ENCODE peak calls at places on chromosome 17, in eight cellular contexts. One of them, this sample, is unnamed.

GRCh38 chr17:8371786-8372185 is 4.7 kb downstream of the KRABD2 start:
- DNase-seq in amniotic stem cell: no peak
- DNase-seq in posterior vena cava: no peak
- DNase-seq in NAMALWA: no peak
- DNase-seq in activated T-helper 9 cell treated with anti-CD3 and anti-CD28 coated beads, Interleukin-2, amount 50 U/mL, for 16 hours: no peak
- DNase-seq in epithelial cell of proximal tubule: no peak
- DNase-seq in hypothalamus: no peak
- DNase-seq in CD4-positive, alpha-beta T cell: no peak
- DNase-seq in this sample: no peak

GRCh38 chr17:48814504-48814903 is 2.5 kb downstream of the TTLL6 start:
- DNase-seq in activated T-helper 9 cell treated with anti-CD3 and anti-CD28 coated beads, Interleukin-2, amount 50 U/mL, for 16 hours: peak; percentile 42
- DNase-seq in amniotic stem cell: no peak
- DNase-seq in CD4-positive, alpha-beta T cell: peak; percentile 57
- DNase-seq in NAMALWA: peak; percentile 76
- DNase-seq in posterior vena cava: no peak
- DNase-seq in hypothalamus: no peak
- DNase-seq in epithelial cell of proximal tubule: no peak
- DNase-seq in this sample: no peak

GRCh38 chr17:50949128-50950001 is 83.2 kb upstream of the TOB1 start:
- DNase-seq in posterior vena cava: peak; percentile 76
- DNase-seq in CD4-positive, alpha-beta T cell: no peak
- DNase-seq in amniotic stem cell: no peak
- DNase-seq in epithelial cell of proximal tubule: no peak
- DNase-seq in NAMALWA: no peak
- DNase-seq in hypothalamus: no peak
- DNase-seq in activated T-helper 9 cell treated with anti-CD3 and anti-CD28 coated beads, Interleukin-2, amount 50 U/mL, for 16 hours: no peak
- DNase-seq in this sample: no peak

GRCh38 chr17:2089021-2089422 is 34.1 kb downstream of the HIC1 start:
- DNase-seq in hypothalamus: no peak
- DNase-seq in epithelial cell of proximal tubule: no peak
- DNase-seq in CD4-positive, alpha-beta T cell: no peak
- DNase-seq in amniotic stem cell: peak; percentile 32
- DNase-seq in NAMALWA: no peak
- DNase-seq in posterior vena cava: no peak
- DNase-seq in activated T-helper 9 cell treated with anti-CD3 and anti-CD28 coated beads, Interleukin-2, amount 50 U/mL, for 16 hours: no peak
- DNase-seq in this sample: no peak

GRCh38 chr17:5135726-5136579 is 20.1 kb downstream of the USP6 start:
- DNase-seq in epithelial cell of proximal tubule: no peak
- DNase-seq in hypothalamus: no peak
- DNase-seq in posterior vena cava: peak; percentile 70
- DNase-seq in amniotic stem cell: no peak
- DNase-seq in activated T-helper 9 cell treated with anti-CD3 and anti-CD28 coated beads, Interleukin-2, amount 50 U/mL, for 16 hours: no peak
- DNase-seq in NAMALWA: no peak
- DNase-seq in CD4-positive, alpha-beta T cell: no peak
- DNase-seq in this sample: no peak

GRCh38 chr17:77644181-77644972 is 314.1 kb upstream of the TNRC6C start:
- DNase-seq in activated T-helper 9 cell treated with anti-CD3 and anti-CD28 coated beads, Interleukin-2, amount 50 U/mL, for 16 hours: no peak
- DNase-seq in epithelial cell of proximal tubule: no peak
- DNase-seq in NAMALWA: no peak
- DNase-seq in CD4-positive, alpha-beta T cell: no peak
- DNase-seq in amniotic stem cell: no peak
- DNase-seq in hypothalamus: no peak
- DNase-seq in posterior vena cava: peak; percentile 44
- DNase-seq in this sample: no peak

GRCh38 chr17:17811381-17812210 is 25.2 kb downstream of the SREBF1 start:
- DNase-seq in amniotic stem cell: no peak
- DNase-seq in NAMALWA: no peak
- DNase-seq in posterior vena cava: no peak
- DNase-seq in epithelial cell of proximal tubule: no peak
- DNase-seq in activated T-helper 9 cell treated with anti-CD3 and anti-CD28 coated beads, Interleukin-2, amount 50 U/mL, for 16 hours: no peak
- DNase-seq in CD4-positive, alpha-beta T cell: no peak
- DNase-seq in hypothalamus: no peak
- DNase-seq in this sample: no peak

GRCh38 chr17:54891176-54891821 is 9.4 kb upstream of the TOM1L1 start:
- DNase-seq in posterior vena cava: no peak
- DNase-seq in epithelial cell of proximal tubule: no peak
- DNase-seq in activated T-helper 9 cell treated with anti-CD3 and anti-CD28 coated beads, Interleukin-2, amount 50 U/mL, for 16 hours: no peak
- DNase-seq in hypothalamus: no peak
- DNase-seq in amniotic stem cell: peak; percentile 56
- DNase-seq in NAMALWA: peak; percentile 57
- DNase-seq in CD4-positive, alpha-beta T cell: no peak
- DNase-seq in this sample: no peak

GRCh38 chr17:22694362-22695227 is 1002.3 kb downstream of the KCNJ18 start:
- DNase-seq in activated T-helper 9 cell treated with anti-CD3 and anti-CD28 coated beads, Interleukin-2, amount 50 U/mL, for 16 hours: no peak
- DNase-seq in hypothalamus: no peak
- DNase-seq in posterior vena cava: no peak
- DNase-seq in CD4-positive, alpha-beta T cell: no peak
- DNase-seq in amniotic stem cell: no peak
- DNase-seq in NAMALWA: peak; percentile 10
- DNase-seq in epithelial cell of proximal tubule: no peak
- DNase-seq in this sample: no peak

GRCh38 chr17:79949646-79950292 is 85.9 kb downstream of the TBC1D16 start:
- DNase-seq in amniotic stem cell: no peak
- DNase-seq in CD4-positive, alpha-beta T cell: no peak
- DNase-seq in activated T-helper 9 cell treated with anti-CD3 and anti-CD28 coated beads, Interleukin-2, amount 50 U/mL, for 16 hours: no peak
- DNase-seq in posterior vena cava: peak; percentile 73
- DNase-seq in hypothalamus: no peak
- DNase-seq in epithelial cell of proximal tubule: no peak
- DNase-seq in NAMALWA: no peak
- DNase-seq in this sample: no peak

GRCh38 chr17:13865650-13866049 is 203.7 kb upstream of the COX10 start:
- DNase-seq in amniotic stem cell: no peak
- DNase-seq in CD4-positive, alpha-beta T cell: no peak
- DNase-seq in hypothalamus: no peak
- DNase-seq in activated T-helper 9 cell treated with anti-CD3 and anti-CD28 coated beads, Interleukin-2, amount 50 U/mL, for 16 hours: no peak
- DNase-seq in posterior vena cava: no peak
- DNase-seq in NAMALWA: peak; percentile 19
- DNase-seq in epithelial cell of proximal tubule: no peak
- DNase-seq in this sample: no peak

GRCh38 chr17:35283767-35284166 is 40.9 kb downstream of the SLFN5 start:
- DNase-seq in activated T-helper 9 cell treated with anti-CD3 and anti-CD28 coated beads, Interleukin-2, amount 50 U/mL, for 16 hours: no peak
- DNase-seq in amniotic stem cell: no peak
- DNase-seq in CD4-positive, alpha-beta T cell: no peak
- DNase-seq in epithelial cell of proximal tubule: no peak
- DNase-seq in hypothalamus: no peak
- DNase-seq in NAMALWA: no peak
- DNase-seq in posterior vena cava: no peak
- DNase-seq in this sample: no peak

GRCh38 chr17:67779098-67779672 is 46.1 kb upstream of the BPTF start:
- DNase-seq in CD4-positive, alpha-beta T cell: peak; percentile 11
- DNase-seq in hypothalamus: no peak
- DNase-seq in NAMALWA: peak; percentile 49
- DNase-seq in posterior vena cava: no peak
- DNase-seq in epithelial cell of proximal tubule: no peak
- DNase-seq in amniotic stem cell: no peak
- DNase-seq in activated T-helper 9 cell treated with anti-CD3 and anti-CD28 coated beads, Interleukin-2, amount 50 U/mL, for 16 hours: no peak
- DNase-seq in this sample: no peak

GRCh38 chr17:77420804-77421634 is 280.2 kb downstream of the SEC14L1 start:
- DNase-seq in CD4-positive, alpha-beta T cell: peak; percentile 58
- DNase-seq in epithelial cell of proximal tubule: no peak
- DNase-seq in hypothalamus: no peak
- DNase-seq in activated T-helper 9 cell treated with anti-CD3 and anti-CD28 coated beads, Interleukin-2, amount 50 U/mL, for 16 hours: no peak
- DNase-seq in posterior vena cava: peak; percentile 83
- DNase-seq in NAMALWA: no peak
- DNase-seq in amniotic stem cell: no peak
- DNase-seq in this sample: no peak

GRCh38 chr17:9331512-9332163 is 244.0 kb downstream of the STX8 start:
- DNase-seq in amniotic stem cell: no peak
- DNase-seq in NAMALWA: no peak
- DNase-seq in hypothalamus: no peak
- DNase-seq in epithelial cell of proximal tubule: no peak
- DNase-seq in CD4-positive, alpha-beta T cell: no peak
- DNase-seq in activated T-helper 9 cell treated with anti-CD3 and anti-CD28 coated beads, Interleukin-2, amount 50 U/mL, for 16 hours: no peak
- DNase-seq in posterior vena cava: no peak
- DNase-seq in this sample: no peak

GRCh38 chr17:19329136-19329535 is 33.4 kb downstream of the B9D1 start:
- DNase-seq in NAMALWA: no peak
- DNase-seq in amniotic stem cell: no peak
- DNase-seq in epithelial cell of proximal tubule: no peak
- DNase-seq in activated T-helper 9 cell treated with anti-CD3 and anti-CD28 coated beads, Interleukin-2, amount 50 U/mL, for 16 hours: no peak
- DNase-seq in posterior vena cava: peak; percentile 30
- DNase-seq in hypothalamus: no peak
- DNase-seq in CD4-positive, alpha-beta T cell: no peak
- DNase-seq in this sample: no peak

GRCh38 chr17:32755045-32755805 is 121.7 kb downstream of the MYO1D start:
- DNase-seq in epithelial cell of proximal tubule: peak; percentile 36
- DNase-seq in amniotic stem cell: no peak
- DNase-seq in activated T-helper 9 cell treated with anti-CD3 and anti-CD28 coated beads, Interleukin-2, amount 50 U/mL, for 16 hours: no peak
- DNase-seq in NAMALWA: peak; percentile 75
- DNase-seq in posterior vena cava: no peak
- DNase-seq in CD4-positive, alpha-beta T cell: no peak
- DNase-seq in hypothalamus: no peak
- DNase-seq in this sample: no peak

GRCh38 chr17:61459968-61460718 is 7.9 kb downstream of the TBX4 start:
- DNase-seq in CD4-positive, alpha-beta T cell: no peak
- DNase-seq in hypothalamus: no peak
- DNase-seq in epithelial cell of proximal tubule: no peak
- DNase-seq in amniotic stem cell: no peak
- DNase-seq in NAMALWA: no peak
- DNase-seq in posterior vena cava: no peak
- DNase-seq in activated T-helper 9 cell treated with anti-CD3 and anti-CD28 coated beads, Interleukin-2, amount 50 U/mL, for 16 hours: no peak
- DNase-seq in this sample: no peak

GRCh38 chr17:74177018-74177450 is 26.4 kb upstream of the RPL38 start:
- DNase-seq in posterior vena cava: no peak
- DNase-seq in amniotic stem cell: no peak
- DNase-seq in CD4-positive, alpha-beta T cell: no peak
- DNase-seq in NAMALWA: no peak
- DNase-seq in activated T-helper 9 cell treated with anti-CD3 and anti-CD28 coated beads, Interleukin-2, amount 50 U/mL, for 16 hours: no peak
- DNase-seq in epithelial cell of proximal tubule: no peak
- DNase-seq in hypothalamus: no peak
- DNase-seq in this sample: no peak

GRCh38 chr17:8799001-8799850 is at the start of gene MFSD6L:
- DNase-seq in epithelial cell of proximal tubule: no peak
- DNase-seq in activated T-helper 9 cell treated with anti-CD3 and anti-CD28 coated beads, Interleukin-2, amount 50 U/mL, for 16 hours: no peak
- DNase-seq in CD4-positive, alpha-beta T cell: no peak
- DNase-seq in hypothalamus: no peak
- DNase-seq in NAMALWA: no peak
- DNase-seq in posterior vena cava: no peak
- DNase-seq in amniotic stem cell: no peak
- DNase-seq in this sample: no peak

GRCh38 chr17:40355123-40355803 is 9.3 kb downstream of the GJD3 start:
- DNase-seq in hypothalamus: no peak
- DNase-seq in epithelial cell of proximal tubule: no peak
- DNase-seq in amniotic stem cell: no peak
- DNase-seq in posterior vena cava: peak; percentile 93
- DNase-seq in activated T-helper 9 cell treated with anti-CD3 and anti-CD28 coated beads, Interleukin-2, amount 50 U/mL, for 16 hours: peak; percentile 73
- DNase-seq in NAMALWA: peak; percentile 80
- DNase-seq in CD4-positive, alpha-beta T cell: peak; percentile 76
- DNase-seq in this sample: no peak

GRCh38 chr17:31627960-31628359 is 231.1 kb downstream of the COPRS start:
- DNase-seq in NAMALWA: no peak
- DNase-seq in amniotic stem cell: peak; percentile 77
- DNase-seq in hypothalamus: no peak
- DNase-seq in activated T-helper 9 cell treated with anti-CD3 and anti-CD28 coated beads, Interleukin-2, amount 50 U/mL, for 16 hours: no peak
- DNase-seq in CD4-positive, alpha-beta T cell: no peak
- DNase-seq in posterior vena cava: no peak
- DNase-seq in epithelial cell of proximal tubule: no peak
- DNase-seq in this sample: no peak

GRCh38 chr17:4162775-4163498 is 19.9 kb downstream of the CYB5D2 start:
- DNase-seq in hypothalamus: no peak
- DNase-seq in activated T-helper 9 cell treated with anti-CD3 and anti-CD28 coated beads, Interleukin-2, amount 50 U/mL, for 16 hours: no peak
- DNase-seq in epithelial cell of proximal tubule: no peak
- DNase-seq in posterior vena cava: no peak
- DNase-seq in NAMALWA: peak; percentile 7
- DNase-seq in amniotic stem cell: no peak
- DNase-seq in CD4-positive, alpha-beta T cell: no peak
- DNase-seq in this sample: no peak

GRCh38 chr17:37790153-37790552 is 45.3 kb upstream of the HNF1B start:
- DNase-seq in posterior vena cava: no peak
- DNase-seq in amniotic stem cell: no peak
- DNase-seq in activated T-helper 9 cell treated with anti-CD3 and anti-CD28 coated beads, Interleukin-2, amount 50 U/mL, for 16 hours: no peak
- DNase-seq in CD4-positive, alpha-beta T cell: no peak
- DNase-seq in epithelial cell of proximal tubule: peak; percentile 99
- DNase-seq in NAMALWA: no peak
- DNase-seq in hypothalamus: no peak
- DNase-seq in this sample: no peak

GRCh38 chr17:43314582-43314981 is 80.8 kb upstream of the RNU2-1 start:
- DNase-seq in hypothalamus: no peak
- DNase-seq in epithelial cell of proximal tubule: no peak
- DNase-seq in CD4-positive, alpha-beta T cell: no peak
- DNase-seq in posterior vena cava: no peak
- DNase-seq in amniotic stem cell: no peak
- DNase-seq in NAMALWA: peak; percentile 28
- DNase-seq in activated T-helper 9 cell treated with anti-CD3 and anti-CD28 coated beads, Interleukin-2, amount 50 U/mL, for 16 hours: no peak
- DNase-seq in this sample: no peak

GRCh38 chr17:83109793-83110645 is 30.6 kb downstream of the METRNL start:
- DNase-seq in NAMALWA: no peak
- DNase-seq in CD4-positive, alpha-beta T cell: no peak
- DNase-seq in posterior vena cava: peak; percentile 98
- DNase-seq in epithelial cell of proximal tubule: peak; percentile 64
- DNase-seq in hypothalamus: no peak
- DNase-seq in activated T-helper 9 cell treated with anti-CD3 and anti-CD28 coated beads, Interleukin-2, amount 50 U/mL, for 16 hours: no peak
- DNase-seq in amniotic stem cell: peak; percentile 79
- DNase-seq in this sample: no peak

GRCh38 chr17:82129095-82129494 is 31.1 kb upstream of the FASN start:
- DNase-seq in hypothalamus: no peak
- DNase-seq in epithelial cell of proximal tubule: no peak
- DNase-seq in activated T-helper 9 cell treated with anti-CD3 and anti-CD28 coated beads, Interleukin-2, amount 50 U/mL, for 16 hours: no peak
- DNase-seq in amniotic stem cell: no peak
- DNase-seq in NAMALWA: no peak
- DNase-seq in CD4-positive, alpha-beta T cell: no peak
- DNase-seq in posterior vena cava: no peak
- DNase-seq in this sample: no peak

This sample was measured in GM12878.